ENCODE peak calls at places on chromosomes 4 and X, in six cellular contexts. H is colonic mucosa, L is lower lobe of right lung, V is H1, D is tibial artery, J is left ventricle myocardium inferior. F is an unnamed sample.

GRCh38 chrX:141662781-141663180 is 35.8 kb downstream of the SPANXD start:
- DNase-seq in H (no peak), L (no peak), V (no peak), D (no peak), J (no peak), F (no peak)

GRCh38 chrX:49199906-49200771 is at the start of gene SYP:
- DNase-seq in H (peak), L (peak), V (peak), D (peak), J (peak), F (peak)

GRCh38 chr4:140300271-140300970 is 73.0 kb upstream of the SCOC start:
- DNase-seq in H (no peak), L (no peak), V (no peak), D (no peak), J (no peak), F (peak)

GRCh38 chrX:74259879-74260491 is 44.0 kb upstream of the ZCCHC13 start:
- DNase-seq in H (no peak), L (no peak), V (peak), D (no peak), J (no peak), F (no peak)

GRCh38 chr4:176875441-176875930 is 82.8 kb upstream of the VEGFC start:
- DNase-seq in H (no peak), L (no peak), V (no peak), D (no peak), J (no peak), F (no peak)

GRCh38 chr4:137124278-137124932 is 407.9 kb downstream of the PCDH18 start:
- DNase-seq in H (no peak), L (no peak), V (no peak), D (no peak), J (no peak), F (no peak)

GRCh38 chr4:12492730-12493398 is 991.3 kb downstream of the RAB28 start:
- DNase-seq in H (peak), L (no peak), V (no peak), D (no peak), J (no peak), F (no peak)

GRCh38 chr4:175702703-175703102 is 109.4 kb downstream of the GPM6A start:
- DNase-seq in H (no peak), L (no peak), V (no peak), D (no peak), J (no peak), F (no peak)

GRCh38 chr4:179755322-179755721 is 2313.1 kb upstream of the AGA start:
- DNase-seq in H (no peak), L (no peak), V (no peak), D (no peak), J (no peak), F (no peak)

GRCh38 chr4:183401473-183401872 is 43.0 kb upstream of the CDKN2AIP start:
- DNase-seq in H (no peak), L (no peak), V (no peak), D (no peak), J (no peak), F (no peak)

DNA sequence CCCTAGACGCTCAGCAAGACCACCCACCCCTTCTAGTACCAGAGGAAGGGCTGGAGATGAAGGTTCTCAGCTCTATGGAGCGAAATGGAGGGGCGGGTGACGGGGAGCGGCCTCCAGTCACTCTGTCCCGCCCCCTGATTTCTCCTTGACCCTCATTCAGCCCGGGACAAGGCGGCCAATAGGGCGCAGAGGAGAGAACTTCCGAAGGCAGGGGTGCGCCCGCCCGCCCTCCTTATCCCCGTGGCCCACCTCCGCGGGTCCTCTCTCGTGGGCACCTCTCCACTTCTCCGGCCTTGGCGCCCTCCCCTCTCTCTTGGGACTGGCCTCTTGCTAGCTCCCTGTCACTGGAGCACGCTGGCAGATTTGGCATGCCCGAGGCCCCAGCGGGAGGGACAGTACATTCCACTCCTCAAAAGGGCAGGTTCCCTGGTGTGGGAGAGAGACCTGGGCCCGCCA is 1.1 kb upstream of the SEPTIN6 start:
- DNase-seq in H (no peak), L (no peak), V (no peak), D (no peak), J (no peak), F (peak)
- H3K27ac ChIP-seq in H (no peak), L (no peak), V (no peak), D (no peak), J (no peak), F (peak)

DNA sequence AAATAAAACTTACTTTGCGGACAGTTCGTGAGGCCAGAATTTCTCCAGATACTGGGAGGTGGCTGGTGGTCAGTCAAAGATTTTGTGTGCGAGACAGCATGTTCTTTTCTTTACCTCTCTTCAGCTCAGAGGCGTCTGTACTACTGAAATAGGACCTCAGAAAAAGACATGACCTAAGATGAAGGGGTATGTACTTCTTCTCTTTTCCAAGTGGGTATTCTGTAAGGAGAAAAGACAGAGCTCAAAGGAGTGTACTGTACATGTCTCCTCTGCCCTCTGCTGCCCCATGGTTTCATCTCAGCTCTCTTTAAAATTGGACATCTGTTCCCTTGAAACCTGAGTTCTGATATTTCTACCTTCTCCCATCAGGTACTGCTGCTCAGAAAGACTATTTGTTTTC is 38.1 kb downstream of the SEPTIN11 start:
- DNase-seq in H (no peak), L (no peak), V (no peak), D (no peak), J (no peak), F (no peak)
- H3K4me3 ChIP-seq in H (no peak), L (no peak), V (no peak), D (no peak), J (no peak), F (no peak)

DNA sequence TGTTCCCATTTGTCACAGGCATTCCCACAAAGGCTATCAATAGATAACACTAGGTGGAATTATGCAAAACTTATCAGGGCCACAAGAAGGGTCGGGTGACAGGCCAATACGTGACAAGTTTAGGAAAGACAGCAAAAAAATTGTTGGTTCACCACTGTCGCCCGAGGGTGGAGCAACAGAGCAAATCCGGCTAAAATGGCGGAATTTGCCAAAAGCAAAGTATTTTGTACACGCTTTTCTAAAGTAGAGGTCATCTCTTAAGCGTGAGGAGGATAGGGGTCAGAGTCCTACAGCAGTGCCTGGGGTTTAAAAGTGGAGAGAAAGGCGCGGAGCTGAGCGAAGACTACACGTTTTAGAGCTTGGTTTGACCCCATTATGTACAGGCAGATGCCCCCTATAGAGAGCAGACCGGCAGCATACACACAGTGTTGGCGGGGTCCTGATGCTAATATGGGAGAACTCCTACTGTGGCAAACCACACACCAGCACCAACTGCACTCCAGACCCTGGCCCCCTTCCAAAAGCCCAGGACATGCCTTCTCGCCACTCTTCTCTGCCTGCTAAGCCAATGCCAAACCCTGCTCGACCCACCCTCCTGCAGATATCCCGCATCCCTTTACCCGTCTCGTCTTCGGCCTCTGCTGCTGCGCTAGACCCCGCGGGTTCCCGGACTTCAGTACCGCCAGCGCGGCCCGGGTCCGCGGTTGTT is 733 bp downstream of the CCNA2 start:
- DNase-seq in H (peak), L (peak), V (no peak), D (peak), J (no peak), F (peak)
- TF ChIP-seq CTCF in H (no peak), L (no peak), V (peak), D (no peak), J (no peak), F (no peak)

GRCh38 chrX:22118161-22118830 is 86.2 kb downstream of the PHEX start:
- DNase-seq in H (no peak), L (no peak), V (no peak), D (no peak), J (no peak), F (no peak)
- H3K27ac ChIP-seq in H (no peak), L (no peak), V (no peak), D (no peak), J (no peak), F (no peak)

GRCh38 chr4:1722551-1723071 is 1.3 kb downstream of the TACC3 start:
- DNase-seq in H (no peak), L (peak), V (no peak), D (no peak), J (peak), F (no peak)
- H3K4me3 ChIP-seq in H (peak), L (peak), V (peak), D (no peak), J (peak), F (no peak)

GRCh38 chrX:72131317-72132294 is at the start of gene RTL5:
- DNase-seq in H (peak), L (peak), V (no peak), D (peak), J (peak), F (peak)
- TF ChIP-seq CTCF in H (no peak), L (no peak), V (no peak), D (no peak), J (no peak), F (no peak)

DNA sequence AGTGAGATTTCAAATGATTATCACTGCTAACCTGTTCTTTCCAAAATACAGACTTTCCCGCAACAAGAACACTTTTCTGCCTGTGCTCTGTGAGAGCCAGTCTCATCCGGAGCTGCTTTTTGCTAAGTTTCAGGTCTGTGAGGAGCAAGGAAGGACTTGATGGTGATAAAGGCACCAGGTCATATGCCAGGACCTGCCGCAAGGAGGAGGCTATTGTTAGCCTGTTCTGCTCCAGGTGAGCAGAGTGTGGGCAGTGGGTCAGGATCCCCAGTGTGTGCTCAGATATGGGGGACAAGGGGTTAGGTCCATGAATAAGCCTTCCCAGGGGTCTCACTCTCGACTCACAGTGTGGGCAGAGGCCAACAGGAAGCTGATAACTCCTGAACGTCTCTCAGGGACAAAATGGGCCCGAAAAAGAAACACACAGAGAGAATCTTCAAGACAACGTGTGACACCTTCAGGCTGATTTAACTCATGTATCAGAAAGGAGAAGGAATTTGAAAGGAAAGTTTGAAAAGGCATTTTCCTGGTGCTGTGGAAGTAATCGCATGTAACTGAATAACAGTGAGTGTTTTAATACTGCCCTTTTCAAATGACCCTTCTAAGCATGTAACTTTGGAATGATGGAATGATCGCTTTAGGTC is 57.7 kb upstream of the PDLIM3 start:
- DNase-seq in H (no peak), L (no peak), V (no peak), D (no peak), J (no peak), F (no peak)
- H3K27ac ChIP-seq in H (no peak), L (no peak), V (no peak), D (peak), J (peak), F (peak)

DNA sequence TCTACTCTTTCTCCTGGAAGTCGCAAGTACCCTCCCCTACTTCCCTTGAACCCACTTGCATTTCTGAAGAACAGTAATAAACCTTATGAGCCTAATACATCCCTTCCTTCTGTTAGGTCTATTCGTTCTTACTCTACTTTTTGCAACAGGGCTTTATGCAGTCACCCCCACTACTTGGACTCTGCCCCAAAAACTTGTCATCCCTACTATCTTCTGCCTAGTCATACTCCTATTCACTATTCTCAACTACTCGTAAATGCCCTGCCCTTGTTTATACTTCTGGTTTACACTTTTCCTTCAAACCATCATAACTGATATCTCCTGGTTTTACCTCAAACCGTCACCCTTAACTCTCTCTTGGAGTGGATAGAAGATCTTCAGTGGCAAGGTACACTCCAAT is 55.2 kb upstream of the SLIT2 start:
- DNase-seq in H (no peak), L (no peak), V (no peak), D (no peak), J (no peak), F (no peak)
- H3K4me3 ChIP-seq in H (no peak), L (no peak), V (no peak), D (no peak), J (no peak), F (no peak)

DNA sequence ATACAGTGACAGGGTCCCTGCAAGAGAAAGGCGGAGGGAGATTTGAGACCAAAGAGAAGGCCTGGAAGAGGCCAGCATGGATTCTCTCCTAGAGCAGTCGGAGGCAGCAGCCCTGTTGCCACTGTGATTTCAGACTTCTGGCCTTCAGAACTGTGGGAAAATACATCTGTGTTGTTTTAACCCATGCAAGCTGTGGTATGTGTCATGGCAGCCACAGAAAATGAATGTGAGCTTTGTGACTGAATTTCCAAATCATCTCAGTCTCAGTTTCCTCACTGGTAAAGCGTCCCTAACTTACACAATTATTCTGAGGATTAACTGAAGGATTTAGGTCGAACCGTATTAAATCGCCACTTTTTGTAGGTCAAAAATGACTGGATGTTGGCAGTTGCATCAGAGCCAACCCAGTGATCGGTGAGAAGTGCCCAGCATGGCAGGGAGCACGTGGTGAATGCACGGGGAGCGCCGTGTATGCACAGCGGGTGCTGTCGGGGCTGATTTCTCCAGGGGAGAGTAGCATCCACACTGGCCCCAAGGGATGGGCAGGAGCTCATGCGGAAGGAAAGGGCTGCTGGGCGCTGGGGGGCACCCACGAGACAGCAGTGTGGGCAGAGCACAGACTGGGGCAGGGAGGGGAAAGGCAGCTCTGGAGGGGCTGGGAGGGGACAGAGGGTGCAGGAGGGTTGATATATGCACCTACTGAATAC is 23.8 kb upstream of the NSG1 start:
- DNase-seq in H (no peak), L (no peak), V (no peak), D (no peak), J (no peak), F (no peak)
- TF ChIP-seq CTCF in H (no peak), L (no peak), V (no peak), D (no peak), J (no peak), F (no peak)